ENCODE peak calls at places on chromosome 13, in seven cellular contexts. One of them, this sample, is unnamed.

GRCh38 chr13:97631158-97631557 is 197.2 kb downstream of the RAP2A start:
- DNase-seq in left ventricle myocardium inferior: no peak
- DNase-seq in GM23338: peak; percentile 67
- DNase-seq in endothelial cell of umbilical vein: no peak
- DNase-seq in Peyer's patch: no peak
- DNase-seq in body of pancreas: no peak
- DNase-seq in spleen: no peak
- DNase-seq in this sample: no peak

GRCh38 chr13:83940742-83941141 is 58.5 kb upstream of the SLITRK1 start:
- DNase-seq in GM23338: no peak
- DNase-seq in endothelial cell of umbilical vein: no peak
- DNase-seq in body of pancreas: no peak
- DNase-seq in Peyer's patch: no peak
- DNase-seq in spleen: no peak
- DNase-seq in left ventricle myocardium inferior: no peak
- DNase-seq in this sample: no peak

GRCh38 chr13:25281193-25281936 is 5.9 kb downstream of the MTMR6 start:
- DNase-seq in GM23338: no peak
- DNase-seq in left ventricle myocardium inferior: no peak
- DNase-seq in body of pancreas: no peak
- DNase-seq in spleen: no peak
- DNase-seq in Peyer's patch: no peak
- DNase-seq in endothelial cell of umbilical vein: no peak
- DNase-seq in this sample: no peak

GRCh38 chr13:98919566-98919965 is 58.3 kb downstream of the DOCK9 start:
- DNase-seq in Peyer's patch: no peak
- DNase-seq in left ventricle myocardium inferior: no peak
- DNase-seq in GM23338: no peak
- DNase-seq in spleen: no peak
- DNase-seq in body of pancreas: no peak
- DNase-seq in endothelial cell of umbilical vein: no peak
- DNase-seq in this sample: no peak

GRCh38 chr13:103007427-103007762 is 58.8 kb downstream of the SLC10A2 start:
- DNase-seq in Peyer's patch: no peak
- DNase-seq in GM23338: no peak
- DNase-seq in left ventricle myocardium inferior: no peak
- DNase-seq in spleen: no peak
- DNase-seq in endothelial cell of umbilical vein: no peak
- DNase-seq in body of pancreas: no peak
- DNase-seq in this sample: no peak

GRCh38 chr13:105709181-105709580 is 826.3 kb downstream of the EFNB2 start:
- DNase-seq in Peyer's patch: no peak
- DNase-seq in left ventricle myocardium inferior: no peak
- DNase-seq in body of pancreas: no peak
- DNase-seq in endothelial cell of umbilical vein: no peak
- DNase-seq in GM23338: no peak
- DNase-seq in spleen: no peak
- DNase-seq in this sample: no peak

GRCh38 chr13:21673592-21674270 is 2.9 kb downstream of the FGF9 start:
- DNase-seq in endothelial cell of umbilical vein: peak; percentile 23
- DNase-seq in GM23338: peak; percentile 83
- DNase-seq in Peyer's patch: no peak
- DNase-seq in left ventricle myocardium inferior: peak; percentile 46
- DNase-seq in body of pancreas: peak; percentile 73
- DNase-seq in spleen: peak; percentile 86
- DNase-seq in this sample: peak; percentile 36

GRCh38 chr13:103236213-103236612 is 170.0 kb upstream of the SLC10A2 start:
- DNase-seq in spleen: no peak
- DNase-seq in GM23338: peak; percentile 3
- DNase-seq in endothelial cell of umbilical vein: no peak
- DNase-seq in Peyer's patch: no peak
- DNase-seq in body of pancreas: no peak
- DNase-seq in left ventricle myocardium inferior: no peak
- DNase-seq in this sample: no peak

GRCh38 chr13:105990256-105990958 is 545.1 kb downstream of the EFNB2 start:
- DNase-seq in Peyer's patch: no peak
- DNase-seq in spleen: no peak
- DNase-seq in GM23338: no peak
- DNase-seq in body of pancreas: no peak
- DNase-seq in left ventricle myocardium inferior: no peak
- DNase-seq in endothelial cell of umbilical vein: no peak
- DNase-seq in this sample: no peak

GRCh38 chr13:60139272-60139671 is 24.5 kb downstream of the DIAPH3 start:
- DNase-seq in endothelial cell of umbilical vein: no peak
- DNase-seq in body of pancreas: no peak
- DNase-seq in left ventricle myocardium inferior: no peak
- DNase-seq in Peyer's patch: no peak
- DNase-seq in GM23338: no peak
- DNase-seq in spleen: no peak
- DNase-seq in this sample: no peak

GRCh38 chr13:73835138-73835721 is 299.0 kb downstream of the KLF12 start:
- DNase-seq in endothelial cell of umbilical vein: peak; percentile 55
- DNase-seq in spleen: no peak
- DNase-seq in left ventricle myocardium inferior: no peak
- DNase-seq in Peyer's patch: no peak
- DNase-seq in GM23338: peak; percentile 73
- DNase-seq in body of pancreas: no peak
- DNase-seq in this sample: no peak

GRCh38 chr13:111658150-111659100 is 338.0 kb downstream of the TEX29 start:
- DNase-seq in Peyer's patch: no peak
- DNase-seq in body of pancreas: no peak
- DNase-seq in endothelial cell of umbilical vein: no peak
- DNase-seq in GM23338: peak; percentile 73
- DNase-seq in spleen: no peak
- DNase-seq in left ventricle myocardium inferior: no peak
- DNase-seq in this sample: no peak

GRCh38 chr13:25088562-25089221 is 7.2 kb upstream of the PABPC3 start:
- DNase-seq in Peyer's patch: no peak
- DNase-seq in spleen: no peak
- DNase-seq in body of pancreas: no peak
- DNase-seq in endothelial cell of umbilical vein: no peak
- DNase-seq in left ventricle myocardium inferior: no peak
- DNase-seq in GM23338: no peak
- DNase-seq in this sample: no peak

GRCh38 chr13:31029129-31029528 is 96.7 kb downstream of the TEX26 start:
- DNase-seq in GM23338: no peak
- DNase-seq in Peyer's patch: no peak
- DNase-seq in left ventricle myocardium inferior: no peak
- DNase-seq in spleen: no peak
- DNase-seq in body of pancreas: no peak
- DNase-seq in endothelial cell of umbilical vein: no peak
- DNase-seq in this sample: no peak

GRCh38 chr13:43908156-43909126 is 28.7 kb downstream of the LACC1 start:
- DNase-seq in endothelial cell of umbilical vein: peak; percentile 43
- DNase-seq in body of pancreas: no peak
- DNase-seq in Peyer's patch: no peak
- DNase-seq in spleen: no peak
- DNase-seq in left ventricle myocardium inferior: no peak
- DNase-seq in GM23338: peak; percentile 60
- DNase-seq in this sample: peak; percentile 8

GRCh38 chr13:49343255-49343654 is 95.5 kb downstream of the CDADC1 start:
- DNase-seq in GM23338: no peak
- DNase-seq in body of pancreas: no peak
- DNase-seq in left ventricle myocardium inferior: no peak
- DNase-seq in spleen: no peak
- DNase-seq in Peyer's patch: no peak
- DNase-seq in endothelial cell of umbilical vein: no peak
- DNase-seq in this sample: no peak

GRCh38 chr13:54241719-54242118 is 1213.1 kb downstream of the OLFM4 start:
- DNase-seq in GM23338: no peak
- DNase-seq in left ventricle myocardium inferior: no peak
- DNase-seq in body of pancreas: peak; percentile 5
- DNase-seq in Peyer's patch: no peak
- DNase-seq in spleen: no peak
- DNase-seq in endothelial cell of umbilical vein: no peak
- DNase-seq in this sample: no peak

GRCh38 chr13:67134322-67135129 is 95.6 kb downstream of the PCDH9 start:
- DNase-seq in spleen: no peak
- DNase-seq in body of pancreas: no peak
- DNase-seq in endothelial cell of umbilical vein: peak; percentile 59
- DNase-seq in left ventricle myocardium inferior: no peak
- DNase-seq in GM23338: no peak
- DNase-seq in Peyer's patch: no peak
- DNase-seq in this sample: no peak

GRCh38 chr13:31987071-31987470 is 44.5 kb upstream of the FRY start:
- DNase-seq in spleen: no peak
- DNase-seq in GM23338: no peak
- DNase-seq in body of pancreas: no peak
- DNase-seq in endothelial cell of umbilical vein: no peak
- DNase-seq in Peyer's patch: no peak
- DNase-seq in left ventricle myocardium inferior: no peak
- DNase-seq in this sample: no peak

GRCh38 chr13:74570834-74571233 is 436.6 kb upstream of the KLF12 start:
- DNase-seq in left ventricle myocardium inferior: no peak
- DNase-seq in endothelial cell of umbilical vein: no peak
- DNase-seq in spleen: no peak
- DNase-seq in GM23338: no peak
- DNase-seq in body of pancreas: no peak
- DNase-seq in Peyer's patch: no peak
- DNase-seq in this sample: no peak

GRCh38 chr13:93227906-93228801 is 1.5 kb downstream of the GPC6 start:
- DNase-seq in left ventricle myocardium inferior: peak; percentile 33
- DNase-seq in spleen: no peak
- DNase-seq in body of pancreas: peak; percentile 57
- DNase-seq in Peyer's patch: no peak
- DNase-seq in endothelial cell of umbilical vein: no peak
- DNase-seq in GM23338: peak; percentile 91
- DNase-seq in this sample: no peak

GRCh38 chr13:95137096-95137495 is 164.2 kb downstream of the ABCC4 start:
- DNase-seq in Peyer's patch: no peak
- DNase-seq in left ventricle myocardium inferior: no peak
- DNase-seq in body of pancreas: no peak
- DNase-seq in GM23338: no peak
- DNase-seq in spleen: no peak
- DNase-seq in endothelial cell of umbilical vein: peak; percentile 64
- DNase-seq in this sample: no peak

GRCh38 chr13:30143671-30144400 is 163.5 kb downstream of the KATNAL1 start:
- DNase-seq in endothelial cell of umbilical vein: no peak
- DNase-seq in left ventricle myocardium inferior: no peak
- DNase-seq in body of pancreas: no peak
- DNase-seq in Peyer's patch: no peak
- DNase-seq in spleen: no peak
- DNase-seq in GM23338: no peak
- DNase-seq in this sample: no peak

GRCh38 chr13:107866007-107866665 is 349.2 kb downstream of the LIG4 start:
- DNase-seq in spleen: no peak
- DNase-seq in GM23338: peak; percentile 63
- DNase-seq in left ventricle myocardium inferior: no peak
- DNase-seq in endothelial cell of umbilical vein: peak; percentile 52
- DNase-seq in body of pancreas: peak; percentile 40
- DNase-seq in Peyer's patch: no peak
- DNase-seq in this sample: peak; percentile 6

GRCh38 chr13:33865945-33866344 is 48.0 kb downstream of the RFC3 start:
- DNase-seq in GM23338: no peak
- DNase-seq in Peyer's patch: no peak
- DNase-seq in endothelial cell of umbilical vein: no peak
- DNase-seq in left ventricle myocardium inferior: no peak
- DNase-seq in body of pancreas: no peak
- DNase-seq in spleen: no peak
- DNase-seq in this sample: no peak

GRCh38 chr13:33870046-33870668 is 52.2 kb downstream of the RFC3 start:
- DNase-seq in GM23338: no peak
- DNase-seq in spleen: no peak
- DNase-seq in endothelial cell of umbilical vein: no peak
- DNase-seq in body of pancreas: peak; percentile 71
- DNase-seq in Peyer's patch: no peak
- DNase-seq in left ventricle myocardium inferior: no peak
- DNase-seq in this sample: no peak

GRCh38 chr13:33868343-33868994 is 50.5 kb downstream of the RFC3 start:
- DNase-seq in left ventricle myocardium inferior: no peak
- DNase-seq in GM23338: no peak
- DNase-seq in body of pancreas: no peak
- DNase-seq in Peyer's patch: no peak
- DNase-seq in endothelial cell of umbilical vein: no peak
- DNase-seq in spleen: no peak
- DNase-seq in this sample: no peak

GRCh38 chr13:33869005-33869404 is 51.1 kb downstream of the RFC3 start:
- DNase-seq in spleen: no peak
- DNase-seq in GM23338: no peak
- DNase-seq in left ventricle myocardium inferior: no peak
- DNase-seq in endothelial cell of umbilical vein: no peak
- DNase-seq in body of pancreas: no peak
- DNase-seq in Peyer's patch: no peak
- DNase-seq in this sample: no peak

GRCh38 chr13:33867472-33867871 is 49.5 kb downstream of the RFC3 start:
- DNase-seq in left ventricle myocardium inferior: no peak
- DNase-seq in Peyer's patch: no peak
- DNase-seq in spleen: no peak
- DNase-seq in GM23338: no peak
- DNase-seq in endothelial cell of umbilical vein: no peak
- DNase-seq in body of pancreas: no peak
- DNase-seq in this sample: no peak
- TF ChIP-seq CTCF in left ventricle myocardium inferior: peak; percentile 28
- TF ChIP-seq CTCF in Peyer's patch: no peak
- TF ChIP-seq CTCF in spleen: no peak
- TF ChIP-seq CTCF in GM23338: peak; percentile 35
- TF ChIP-seq CTCF in endothelial cell of umbilical vein: peak; percentile 33
- TF ChIP-seq CTCF in body of pancreas: no peak
- TF ChIP-seq CTCF in this sample: no peak

GRCh38 chr13:112711528-112712265 is 21.9 kb downstream of the ATP11A start:
- DNase-seq in left ventricle myocardium inferior: peak; percentile 77
- DNase-seq in Peyer's patch: peak; percentile 21
- DNase-seq in body of pancreas: peak; percentile 71
- DNase-seq in spleen: peak; percentile 82
- DNase-seq in GM23338: peak; percentile 97
- DNase-seq in endothelial cell of umbilical vein: peak; percentile 99
- DNase-seq in this sample: peak; percentile 43
- TF ChIP-seq CTCF in left ventricle myocardium inferior: peak; percentile 35
- TF ChIP-seq CTCF in Peyer's patch: no peak
- TF ChIP-seq CTCF in body of pancreas: no peak
- TF ChIP-seq CTCF in spleen: no peak
- TF ChIP-seq CTCF in GM23338: peak; percentile 62
- TF ChIP-seq CTCF in endothelial cell of umbilical vein: peak; percentile 20
- TF ChIP-seq CTCF in this sample: no peak

DNA sequence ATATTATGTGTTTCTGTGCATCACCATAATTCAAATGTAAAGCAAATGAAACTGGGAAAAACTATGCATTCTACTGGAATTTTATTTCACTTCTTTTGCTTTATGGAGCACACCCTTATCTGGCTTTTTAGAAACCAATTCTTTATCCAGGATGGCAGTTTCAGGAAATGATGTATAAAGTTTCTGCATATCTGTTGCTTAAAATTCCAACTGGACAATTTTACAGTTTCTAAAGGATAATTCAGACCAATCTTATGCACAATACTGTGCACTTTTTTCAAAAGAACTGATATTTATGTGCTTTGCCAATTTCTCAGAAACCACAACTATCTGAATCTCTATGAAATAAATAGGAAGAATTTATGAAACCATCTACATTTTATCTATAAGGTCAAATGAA is 246.5 kb upstream of the MIR17HG start:
- DNase-seq in body of pancreas: no peak
- DNase-seq in left ventricle myocardium inferior: no peak
- DNase-seq in GM23338: no peak
- DNase-seq in endothelial cell of umbilical vein: no peak
- DNase-seq in spleen: no peak
- DNase-seq in Peyer's patch: no peak
- DNase-seq in this sample: no peak
- TF ChIP-seq CTCF in body of pancreas: no peak
- TF ChIP-seq CTCF in left ventricle myocardium inferior: no peak
- TF ChIP-seq CTCF in GM23338: no peak
- TF ChIP-seq CTCF in endothelial cell of umbilical vein: no peak
- TF ChIP-seq CTCF in spleen: no peak
- TF ChIP-seq CTCF in Peyer's patch: no peak
- TF ChIP-seq CTCF in this sample: no peak

GRCh38 chr13:82480415-82480814 is 1401.9 kb downstream of the SLITRK1 start:
- DNase-seq in endothelial cell of umbilical vein: no peak
- DNase-seq in spleen: no peak
- DNase-seq in GM23338: peak; percentile 51
- DNase-seq in Peyer's patch: no peak
- DNase-seq in left ventricle myocardium inferior: no peak
- DNase-seq in body of pancreas: no peak
- DNase-seq in this sample: no peak
- TF ChIP-seq CTCF in endothelial cell of umbilical vein: no peak
- TF ChIP-seq CTCF in spleen: no peak
- TF ChIP-seq CTCF in GM23338: no peak
- TF ChIP-seq CTCF in Peyer's patch: no peak
- TF ChIP-seq CTCF in left ventricle myocardium inferior: no peak
- TF ChIP-seq CTCF in body of pancreas: no peak
- TF ChIP-seq CTCF in this sample: no peak

This sample was measured in Calu3.